ENCODE peak calls at places on chromosomes 7 and 10, in eight cellular contexts. G is stimulated activated CD4-positive, alpha-beta T cell treated with anti-CD3 and anti-CD28 coated beads, TNF-alpha, amount 100 ng/mL, for 48 hours; C is CMK; P is ELR; N is NCI-H1048; O is HCEC 1CT; X is glutamatergic neuron; Y is activated T-helper 1 cell treated with anti-CD3 and anti-CD28 coated beads, Interleukin-12 subunit alpha, Interleukin-12 subunit beta, Interleukin-2, Interleukin-4 antibody, amounts not matched to agents 30 ng/mL and 10 ng/mL and 1 ng/mL, durations not matched to agents 14 hours and 24 hours and 36 hours. F is an unnamed sample.

GRCh38 chr7:130486114-130486962 is 5.5 kb upstream of the MEST start:
- DNase-seq in G (peak; percentile 33), C (peak; percentile 43), P (no peak), N (peak; percentile 86), O (no peak), X (peak; percentile 87), Y (no peak), F (no peak)

GRCh38 chr7:129882531-129882930 is 70.2 kb downstream of the UBE2H start:
- DNase-seq in G (no peak), C (no peak), P (peak; percentile 75), N (no peak), O (peak; percentile 57), X (no peak), Y (no peak), F (peak; percentile 31)

GRCh38 chr10:93751832-93752231 is 5.9 kb upstream of the LGI1 start:
- DNase-seq in G (no peak), C (no peak), P (peak; percentile 59), N (no peak), O (no peak), X (peak; percentile 49), Y (no peak), F (peak; percentile 43)

GRCh38 chr10:110151871-110152270 is 55.5 kb upstream of the MXI1 start:
- DNase-seq in G (no peak), C (no peak), P (no peak), N (no peak), O (no peak), X (no peak), Y (no peak), F (no peak)

GRCh38 chr7:140631602-140632001 is 9.0 kb downstream of the DENND2A start:
- DNase-seq in G (no peak), C (no peak), P (no peak), N (no peak), O (no peak), X (no peak), Y (no peak), F (no peak)

GRCh38 chr10:5583525-5584175 is 58.9 kb downstream of the CALML3 start:
- DNase-seq in G (no peak), C (no peak), P (no peak), N (no peak), O (no peak), X (peak; percentile 51), Y (no peak), F (peak; percentile 57)

GRCh38 chr7:159094030-159094740 is 50.5 kb downstream of the VIPR2 start:
- DNase-seq in G (no peak), C (no peak), P (no peak), N (no peak), O (no peak), X (peak; percentile 68), Y (no peak), F (no peak)

GRCh38 chr10:110737886-110738634 is 93.9 kb downstream of the RBM20 start:
- DNase-seq in G (no peak), C (no peak), P (no peak), N (no peak), O (no peak), X (no peak), Y (no peak), F (peak; percentile 75)

GRCh38 chr7:132551928-132552327 is 24.3 kb downstream of the PLXNA4 start:
- DNase-seq in G (no peak), C (no peak), P (no peak), N (no peak), O (no peak), X (no peak), Y (no peak), F (no peak)